ENCODE peak calls at places on chromosomes 13 and 19, in eight cellular contexts. G, T, O, E, B, X, J and N are unnamed samples.

GRCh38 chr13:51269039-51269438 is 46.8 kb downstream of the FAM124A start:
- DNase-seq in G (no peak), T (no peak), O (peak; percentile 60), E (no peak), B (peak; percentile 15), X (no peak), J (no peak), N (no peak)

GRCh38 chr19:49102303-49102702 is 11.9 kb upstream of the LIN7B start:
- DNase-seq in G (no peak), T (no peak), O (no peak), E (no peak), B (no peak), X (no peak), J (no peak), N (no peak)

GRCh38 chr19:45200614-45201013 is 22.0 kb downstream of the BLOC1S3 start:
- DNase-seq in G (no peak), T (no peak), O (peak; percentile 30), E (peak; percentile 75), B (peak; percentile 25), X (no peak), J (no peak), N (no peak)

GRCh38 chr13:84366484-84366883 is 484.2 kb upstream of the SLITRK1 start:
- DNase-seq in G (no peak), T (no peak), O (peak; percentile 69), E (no peak), B (no peak), X (no peak), J (no peak), N (no peak)

GRCh38 chr19:28577199-28577598 is 635.8 kb downstream of the UQCRFS1 start:
- DNase-seq in G (no peak), T (no peak), O (no peak), E (no peak), B (peak; percentile 20), X (no peak), J (no peak), N (no peak)

GRCh38 chr19:46674416-46675178 is 13.6 kb upstream of the DACT3 start:
- DNase-seq in G (no peak), T (no peak), O (peak; percentile 25), E (peak; percentile 88), B (no peak), X (peak; percentile 53), J (no peak), N (no peak)

GRCh38 chr13:84885868-84886267 is 913.4 kb downstream of the SLITRK6 start:
- DNase-seq in G (no peak), T (no peak), O (no peak), E (no peak), B (no peak), X (no peak), J (no peak), N (no peak)

GRCh38 chr13:25196971-25197370 is 24.9 kb upstream of the AMER2 start:
- DNase-seq in G (no peak), T (no peak), O (no peak), E (no peak), B (no peak), X (no peak), J (no peak), N (no peak)

GRCh38 chr19:46134527-46134926 is 10.0 kb upstream of the IGFL3 start:
- DNase-seq in G (no peak), T (no peak), O (peak; percentile 61), E (no peak), B (no peak), X (no peak), J (no peak), N (no peak)

GRCh38 chr19:35509018-35509652 is 4.3 kb downstream of the DMKN start:
- DNase-seq in G (peak; percentile 25), T (no peak), O (no peak), E (peak; percentile 60), B (no peak), X (peak; percentile 59), J (no peak), N (peak; percentile 43)

GRCh38 chr19:372306-372890 is 27.8 kb upstream of the MIER2 start:
- DNase-seq in G (no peak), T (peak; percentile 74), O (peak; percentile 78), E (no peak), B (peak; percentile 59), X (no peak), J (no peak), N (no peak)

GRCh38 chr19:23855676-23856075 is 59.0 kb upstream of the ZNF726 start:
- DNase-seq in G (no peak), T (no peak), O (no peak), E (peak; percentile 17), B (no peak), X (no peak), J (no peak), N (no peak)

GRCh38 chr19:50252887-50253268 is 49.5 kb downstream of the MYH14 start:
- DNase-seq in G (no peak), T (no peak), O (no peak), E (no peak), B (no peak), X (no peak), J (no peak), N (no peak)

GRCh38 chr13:44967656-44968451 is 21.4 kb downstream of the NUFIP1 start:
- DNase-seq in G (no peak), T (no peak), O (peak; percentile 39), E (no peak), B (no peak), X (no peak), J (no peak), N (no peak)

GRCh38 chr13:107210216-107211010 is 642.5 kb upstream of the ARGLU1 start:
- DNase-seq in G (no peak), T (no peak), O (peak; percentile 23), E (no peak), B (no peak), X (no peak), J (no peak), N (no peak)

GRCh38 chr13:52846567-52847321 is 1.7 kb downstream of the PCDH8 start:
- DNase-seq in G (peak; percentile 90), T (peak; percentile 55), O (peak; percentile 25), E (peak; percentile 92), B (no peak), X (no peak), J (no peak), N (no peak)

GRCh38 chr19:28213476-28214082 is 999.4 kb downstream of the UQCRFS1 start:
- DNase-seq in G (no peak), T (no peak), O (peak; percentile 80), E (no peak), B (no peak), X (no peak), J (no peak), N (no peak)

GRCh38 chr19:10379880-10380310 is 477 bp downstream of the TYK2 start:
- DNase-seq in G (no peak), T (no peak), O (no peak), E (no peak), B (no peak), X (no peak), J (no peak), N (no peak)

GRCh38 chr19:10544242-10544752 is 593 bp downstream of the ATG4D start:
- DNase-seq in G (peak; percentile 25), T (peak; percentile 17), O (no peak), E (no peak), B (no peak), X (no peak), J (no peak), N (no peak)

GRCh38 chr13:71828564-71828963 is 38.4 kb downstream of the DACH1 start:
- DNase-seq in G (no peak), T (no peak), O (no peak), E (no peak), B (no peak), X (no peak), J (no peak), N (no peak)

GRCh38 chr13:95603887-95604533 is 40.5 kb downstream of the DZIP1 start:
- DNase-seq in G (no peak), T (no peak), O (peak; percentile 80), E (no peak), B (no peak), X (no peak), J (no peak), N (no peak)

GRCh38 chr13:75316427-75316826 is 165.5 kb downstream of the TBC1D4 start:
- DNase-seq in G (no peak), T (no peak), O (peak; percentile 26), E (no peak), B (no peak), X (no peak), J (no peak), N (no peak)

GRCh38 chr19:2327773-2328400 is 499 bp downstream of the LSM7 start:
- DNase-seq in G (no peak), T (no peak), O (peak; percentile 92), E (no peak), B (no peak), X (peak; percentile 61), J (no peak), N (no peak)

GRCh38 chr19:46848389-46848788 is 2.3 kb downstream of the AP2S1 start:
- DNase-seq in G (no peak), T (no peak), O (no peak), E (no peak), B (no peak), X (no peak), J (no peak), N (no peak)

GRCh38 chr19:5149930-5150329 is 181.0 kb downstream of the KDM4B start:
- DNase-seq in G (no peak), T (no peak), O (no peak), E (no peak), B (no peak), X (no peak), J (no peak), N (no peak)

GRCh38 chr13:39810091-39810877 is 154.8 kb downstream of the COG6 start:
- DNase-seq in G (no peak), T (no peak), O (no peak), E (no peak), B (no peak), X (no peak), J (no peak), N (no peak)

GRCh38 chr13:28984326-28984725 is 164.2 kb downstream of the MTUS2 start:
- DNase-seq in G (no peak), T (no peak), O (no peak), E (no peak), B (no peak), X (no peak), J (no peak), N (no peak)
- TF ChIP-seq CTCF in G (no peak), T (no peak), O (no peak), E (no peak), B (no peak), X (no peak), J (no peak), N (no peak)

GRCh38 chr13:110664673-110665072 is 41.2 kb downstream of the CARS2 start:
- DNase-seq in G (no peak), T (no peak), O (no peak), E (no peak), B (no peak), X (no peak), J (no peak), N (no peak)
- TF ChIP-seq CTCF in G (no peak), T (no peak), O (no peak), E (no peak), B (no peak), X (no peak), J (no peak), N (no peak)

GRCh38 chr19:38514812-38515633 is 81.5 kb downstream of the RYR1 start:
- DNase-seq in G (peak; percentile 71), T (peak; percentile 42), O (peak; percentile 33), E (peak; percentile 84), B (peak; percentile 3), X (peak; percentile 27), J (no peak), N (peak; percentile 65)
- TF ChIP-seq CTCF in G (peak; percentile 88), T (peak; percentile 90), O (peak; percentile 78), E (peak; percentile 81), B (peak; percentile 88), X (peak; percentile 84), J (peak; percentile 81), N (peak; percentile 82)

GRCh38 chr13:21071015-21071414 is 9.6 kb upstream of the LATS2 start:
- DNase-seq in G (no peak), T (no peak), O (peak; percentile 74), E (no peak), B (no peak), X (no peak), J (no peak), N (no peak)
- TF ChIP-seq CTCF in G (no peak), T (no peak), O (no peak), E (no peak), B (no peak), X (no peak), J (no peak), N (no peak)